ENCODE peak calls at places on chromosomes 5 and 9, in ten cellular contexts. One of them, this sample, is unnamed.

GRCh38 chr9:77293949-77294348 is 116.6 kb downstream of the VPS13A start:
- DNase-seq in nucleus accumbens: no peak
- DNase-seq in H7: no peak
- DNase-seq in WERI-Rb-1: no peak
- DNase-seq in fibroblast of lung: no peak
- DNase-seq in skeletal muscle cell: no peak
- DNase-seq in CD14-positive monocyte: no peak
- DNase-seq in IMR-90: no peak
- DNase-seq in progenitor cell of endocrine pancreas: no peak
- DNase-seq in activated T-helper 1 cell treated with Interleukin-2 at 50 U/mL for 16 hours: no peak
- DNase-seq in this sample: no peak

GRCh38 chr9:132842124-132843005 is 35.7 kb downstream of the AK8 start:
- DNase-seq in CD14-positive monocyte: no peak
- DNase-seq in fibroblast of lung: no peak
- DNase-seq in skeletal muscle cell: no peak
- DNase-seq in H7: no peak
- DNase-seq in IMR-90: no peak
- DNase-seq in nucleus accumbens: no peak
- DNase-seq in WERI-Rb-1: no peak
- DNase-seq in activated T-helper 1 cell treated with Interleukin-2 at 50 U/mL for 16 hours: no peak
- DNase-seq in progenitor cell of endocrine pancreas: no peak
- DNase-seq in this sample: no peak

GRCh38 chr5:140828402-140828737 is 610 bp downstream of the PCDHA6 start:
- DNase-seq in activated T-helper 1 cell treated with Interleukin-2 at 50 U/mL for 16 hours: no peak
- DNase-seq in nucleus accumbens: no peak
- DNase-seq in WERI-Rb-1: no peak
- DNase-seq in skeletal muscle cell: no peak
- DNase-seq in IMR-90: no peak
- DNase-seq in CD14-positive monocyte: no peak
- DNase-seq in progenitor cell of endocrine pancreas: no peak
- DNase-seq in H7: no peak
- DNase-seq in fibroblast of lung: no peak
- DNase-seq in this sample: no peak

GRCh38 chr5:36414869-36415282 is 113.2 kb upstream of the RANBP3L start:
- DNase-seq in H7: no peak
- DNase-seq in skeletal muscle cell: peak; percentile 39
- DNase-seq in IMR-90: peak; percentile 54
- DNase-seq in WERI-Rb-1: no peak
- DNase-seq in CD14-positive monocyte: no peak
- DNase-seq in activated T-helper 1 cell treated with Interleukin-2 at 50 U/mL for 16 hours: no peak
- DNase-seq in fibroblast of lung: peak; percentile 50
- DNase-seq in progenitor cell of endocrine pancreas: no peak
- DNase-seq in nucleus accumbens: no peak
- DNase-seq in this sample: no peak

GRCh38 chr5:79261907-79262306 is 26.0 kb downstream of the JMY start:
- DNase-seq in nucleus accumbens: no peak
- DNase-seq in fibroblast of lung: no peak
- DNase-seq in CD14-positive monocyte: no peak
- DNase-seq in activated T-helper 1 cell treated with Interleukin-2 at 50 U/mL for 16 hours: no peak
- DNase-seq in skeletal muscle cell: no peak
- DNase-seq in progenitor cell of endocrine pancreas: no peak
- DNase-seq in WERI-Rb-1: no peak
- DNase-seq in H7: peak; percentile 14
- DNase-seq in IMR-90: no peak
- DNase-seq in this sample: no peak

GRCh38 chr5:141605523-141606277 is 13.1 kb downstream of the DIAPH1 start:
- DNase-seq in WERI-Rb-1: no peak
- DNase-seq in skeletal muscle cell: no peak
- DNase-seq in fibroblast of lung: no peak
- DNase-seq in nucleus accumbens: no peak
- DNase-seq in IMR-90: no peak
- DNase-seq in CD14-positive monocyte: peak; percentile 86
- DNase-seq in progenitor cell of endocrine pancreas: no peak
- DNase-seq in H7: no peak
- DNase-seq in activated T-helper 1 cell treated with Interleukin-2 at 50 U/mL for 16 hours: peak; percentile 40
- DNase-seq in this sample: peak; percentile 46

GRCh38 chr9:77987880-77988525 is 43.6 kb downstream of the GNAQ start:
- DNase-seq in fibroblast of lung: no peak
- DNase-seq in IMR-90: no peak
- DNase-seq in WERI-Rb-1: no peak
- DNase-seq in progenitor cell of endocrine pancreas: no peak
- DNase-seq in activated T-helper 1 cell treated with Interleukin-2 at 50 U/mL for 16 hours: no peak
- DNase-seq in skeletal muscle cell: no peak
- DNase-seq in CD14-positive monocyte: no peak
- DNase-seq in H7: no peak
- DNase-seq in nucleus accumbens: no peak
- DNase-seq in this sample: no peak

GRCh38 chr9:133741716-133742115 is 3.6 kb upstream of the SARDH start:
- DNase-seq in skeletal muscle cell: no peak
- DNase-seq in H7: peak; percentile 13
- DNase-seq in progenitor cell of endocrine pancreas: no peak
- DNase-seq in IMR-90: no peak
- DNase-seq in fibroblast of lung: no peak
- DNase-seq in CD14-positive monocyte: no peak
- DNase-seq in activated T-helper 1 cell treated with Interleukin-2 at 50 U/mL for 16 hours: no peak
- DNase-seq in WERI-Rb-1: no peak
- DNase-seq in nucleus accumbens: no peak
- DNase-seq in this sample: no peak

GRCh38 chr5:126002222-126002897 is 420.8 kb upstream of the GRAMD2B start:
- DNase-seq in progenitor cell of endocrine pancreas: no peak
- DNase-seq in fibroblast of lung: peak; percentile 97
- DNase-seq in CD14-positive monocyte: no peak
- DNase-seq in activated T-helper 1 cell treated with Interleukin-2 at 50 U/mL for 16 hours: no peak
- DNase-seq in skeletal muscle cell: peak; percentile 93
- DNase-seq in WERI-Rb-1: peak; percentile 42
- DNase-seq in IMR-90: peak; percentile 85
- DNase-seq in nucleus accumbens: peak; percentile 28
- DNase-seq in H7: no peak
- DNase-seq in this sample: peak; percentile 75

GRCh38 chr9:105911104-105911911 is 217.0 kb downstream of the TMEM38B start:
- DNase-seq in CD14-positive monocyte: no peak
- DNase-seq in WERI-Rb-1: no peak
- DNase-seq in activated T-helper 1 cell treated with Interleukin-2 at 50 U/mL for 16 hours: no peak
- DNase-seq in progenitor cell of endocrine pancreas: no peak
- DNase-seq in H7: peak; percentile 18
- DNase-seq in fibroblast of lung: peak; percentile 40
- DNase-seq in IMR-90: no peak
- DNase-seq in nucleus accumbens: no peak
- DNase-seq in skeletal muscle cell: no peak
- DNase-seq in this sample: no peak

GRCh38 chr5:4674176-4674575 is 466.0 kb upstream of the ADAMTS16 start:
- DNase-seq in activated T-helper 1 cell treated with Interleukin-2 at 50 U/mL for 16 hours: no peak
- DNase-seq in skeletal muscle cell: no peak
- DNase-seq in WERI-Rb-1: no peak
- DNase-seq in H7: no peak
- DNase-seq in IMR-90: no peak
- DNase-seq in CD14-positive monocyte: no peak
- DNase-seq in fibroblast of lung: peak; percentile 78
- DNase-seq in nucleus accumbens: no peak
- DNase-seq in progenitor cell of endocrine pancreas: no peak
- DNase-seq in this sample: no peak

GRCh38 chr5:157366741-157367684 is 93.0 kb upstream of the NIPAL4 start:
- DNase-seq in skeletal muscle cell: peak; percentile 67
- DNase-seq in WERI-Rb-1: no peak
- DNase-seq in activated T-helper 1 cell treated with Interleukin-2 at 50 U/mL for 16 hours: no peak
- DNase-seq in IMR-90: peak; percentile 84
- DNase-seq in H7: peak; percentile 74
- DNase-seq in nucleus accumbens: no peak
- DNase-seq in fibroblast of lung: peak; percentile 80
- DNase-seq in progenitor cell of endocrine pancreas: no peak
- DNase-seq in CD14-positive monocyte: no peak
- DNase-seq in this sample: peak; percentile 37

GRCh38 chr5:89213584-89213983 is 330.6 kb upstream of the MEF2C start:
- DNase-seq in skeletal muscle cell: peak; percentile 81
- DNase-seq in progenitor cell of endocrine pancreas: no peak
- DNase-seq in activated T-helper 1 cell treated with Interleukin-2 at 50 U/mL for 16 hours: no peak
- DNase-seq in CD14-positive monocyte: no peak
- DNase-seq in H7: no peak
- DNase-seq in IMR-90: peak; percentile 60
- DNase-seq in nucleus accumbens: no peak
- DNase-seq in WERI-Rb-1: peak; percentile 16
- DNase-seq in fibroblast of lung: peak; percentile 92
- DNase-seq in this sample: no peak

GRCh38 chr9:35422753-35423152 is 67.2 kb upstream of the RUSC2 start:
- DNase-seq in WERI-Rb-1: no peak
- DNase-seq in IMR-90: no peak
- DNase-seq in activated T-helper 1 cell treated with Interleukin-2 at 50 U/mL for 16 hours: no peak
- DNase-seq in nucleus accumbens: no peak
- DNase-seq in CD14-positive monocyte: no peak
- DNase-seq in progenitor cell of endocrine pancreas: no peak
- DNase-seq in fibroblast of lung: no peak
- DNase-seq in skeletal muscle cell: no peak
- DNase-seq in H7: no peak
- DNase-seq in this sample: no peak

GRCh38 chr9:138072161-138072842 is 194.7 kb downstream of the CACNA1B start:
- DNase-seq in fibroblast of lung: no peak
- DNase-seq in CD14-positive monocyte: peak; percentile 32
- DNase-seq in progenitor cell of endocrine pancreas: no peak
- DNase-seq in activated T-helper 1 cell treated with Interleukin-2 at 50 U/mL for 16 hours: no peak
- DNase-seq in skeletal muscle cell: no peak
- DNase-seq in WERI-Rb-1: no peak
- DNase-seq in IMR-90: no peak
- DNase-seq in nucleus accumbens: no peak
- DNase-seq in H7: peak; percentile 12
- DNase-seq in this sample: no peak

GRCh38 chr5:107941036-107941435 is 270.3 kb upstream of the EFNA5 start:
- DNase-seq in CD14-positive monocyte: no peak
- DNase-seq in fibroblast of lung: no peak
- DNase-seq in H7: no peak
- DNase-seq in nucleus accumbens: no peak
- DNase-seq in IMR-90: no peak
- DNase-seq in WERI-Rb-1: no peak
- DNase-seq in activated T-helper 1 cell treated with Interleukin-2 at 50 U/mL for 16 hours: no peak
- DNase-seq in skeletal muscle cell: no peak
- DNase-seq in progenitor cell of endocrine pancreas: no peak
- DNase-seq in this sample: no peak

GRCh38 chr9:90095682-90096081 is 490.9 kb downstream of the GADD45G start:
- DNase-seq in H7: peak; percentile 48
- DNase-seq in skeletal muscle cell: peak; percentile 48
- DNase-seq in fibroblast of lung: no peak
- DNase-seq in WERI-Rb-1: peak; percentile 97
- DNase-seq in progenitor cell of endocrine pancreas: no peak
- DNase-seq in activated T-helper 1 cell treated with Interleukin-2 at 50 U/mL for 16 hours: no peak
- DNase-seq in IMR-90: no peak
- DNase-seq in nucleus accumbens: no peak
- DNase-seq in CD14-positive monocyte: no peak
- DNase-seq in this sample: no peak

GRCh38 chr5:140261403-140262171 is 41.3 kb downstream of the PFDN1 start:
- DNase-seq in nucleus accumbens: peak; percentile 26
- DNase-seq in CD14-positive monocyte: peak; percentile 96
- DNase-seq in fibroblast of lung: peak; percentile 88
- DNase-seq in WERI-Rb-1: no peak
- DNase-seq in H7: no peak
- DNase-seq in IMR-90: peak; percentile 92
- DNase-seq in skeletal muscle cell: peak; percentile 59
- DNase-seq in progenitor cell of endocrine pancreas: no peak
- DNase-seq in activated T-helper 1 cell treated with Interleukin-2 at 50 U/mL for 16 hours: peak; percentile 12
- DNase-seq in this sample: peak; percentile 83

GRCh38 chr5:159156426-159156835 is 52.9 kb downstream of the RNF145 start:
- DNase-seq in skeletal muscle cell: no peak
- DNase-seq in WERI-Rb-1: no peak
- DNase-seq in progenitor cell of endocrine pancreas: no peak
- DNase-seq in nucleus accumbens: no peak
- DNase-seq in fibroblast of lung: no peak
- DNase-seq in IMR-90: no peak
- DNase-seq in H7: no peak
- DNase-seq in CD14-positive monocyte: no peak
- DNase-seq in activated T-helper 1 cell treated with Interleukin-2 at 50 U/mL for 16 hours: no peak
- DNase-seq in this sample: no peak

GRCh38 chr5:148801682-148802276 is 24.6 kb upstream of the ADRB2 start:
- DNase-seq in nucleus accumbens: no peak
- DNase-seq in H7: no peak
- DNase-seq in skeletal muscle cell: no peak
- DNase-seq in IMR-90: no peak
- DNase-seq in fibroblast of lung: no peak
- DNase-seq in activated T-helper 1 cell treated with Interleukin-2 at 50 U/mL for 16 hours: no peak
- DNase-seq in CD14-positive monocyte: no peak
- DNase-seq in WERI-Rb-1: no peak
- DNase-seq in progenitor cell of endocrine pancreas: no peak
- DNase-seq in this sample: no peak

This sample was measured in heart left ventricle.